ENCODE peak calls at places on chromosomes 11 and 22, in nine cellular contexts. C is spleen, U is transverse colon, W is neuronal stem cell, F is pancreas, O is cardiac muscle cell, Y is ovary, P is upper lobe of right lung, V is colonic mucosa. J is an unnamed sample. For H3K4me1 and H3K27me3, the result is how much of the 10 kb centered on the place peaks cover.

GRCh38 chr11:95577716-95578460 is 211.7 kb downstream of the FAM76B start:
- DNase-seq in O (peak), V (no peak), W (no peak), F (no peak), U (no peak), P (no peak), Y (no peak), C (no peak), J (no peak)

GRCh38 chr11:41010361-41011050 is 448.9 kb downstream of the LRRC4C start:
- DNase-seq in U (no peak), O (no peak), Y (no peak), C (no peak), W (no peak), V (no peak), F (no peak), P (no peak), J (no peak)

GRCh38 chr11:45702511-45702910 is 37.1 kb upstream of the CHST1 start:
- DNase-seq in U (no peak), C (no peak), Y (no peak), O (no peak), V (no peak), W (no peak), F (no peak), P (no peak), J (no peak)

GRCh38 chr22:38243007-38243775 is 29.6 kb downstream of the TMEM184B start:
- DNase-seq in F (peak), W (no peak), O (peak), C (no peak), P (no peak), U (peak), Y (peak), V (peak), J (peak)

GRCh38 chr11:119545978-119546915 is 123.3 kb upstream of the THY1 start:
- DNase-seq in P (no peak), V (no peak), Y (no peak), W (no peak), O (no peak), U (no peak), C (no peak), F (no peak), J (no peak)

GRCh38 chr11:120869516-120870011 is 154.3 kb upstream of the TBCEL start:
- DNase-seq in Y (no peak), C (no peak), P (no peak), V (no peak), O (no peak), U (no peak), W (no peak), F (no peak), J (no peak)

GRCh38 chr11:65132988-65133700 is 1.2 kb downstream of the SYVN1 start:
- DNase-seq in U (peak), Y (no peak), F (peak), C (peak), W (no peak), P (peak), O (peak), V (peak), J (peak)

GRCh38 chr22:34993548-34993947 is 72.4 kb upstream of the ISX start:
- DNase-seq in Y (no peak), V (no peak), C (no peak), F (no peak), U (no peak), P (no peak), O (no peak), W (no peak), J (no peak)

GRCh38 chr22:37002633-37003032 is 16.6 kb downstream of the TST start:
- DNase-seq in F (no peak), Y (no peak), W (no peak), U (no peak), V (no peak), C (no peak), O (peak), P (no peak), J (no peak)

GRCh38 chr11:66744485-66745355 is 15.7 kb upstream of the SPTBN2 start:
- DNase-seq in Y (peak), U (peak), P (peak), V (peak), C (peak), O (peak), W (peak), F (peak), J (peak)

GRCh38 chr22:49461674-49462073 is 366.0 kb downstream of the BRD1 start:
- DNase-seq in V (no peak), Y (no peak), P (no peak), U (no peak), W (no peak), F (no peak), C (no peak), O (no peak), J (no peak)

GRCh38 chr11:122717264-122717867 is 61.8 kb downstream of the UBASH3B start:
- DNase-seq in P (no peak), W (no peak), Y (no peak), O (no peak), F (no peak), V (peak), U (peak), C (peak), J (no peak)

GRCh38 chr22:27853404-27853803 is 51.8 kb upstream of the MN1 start:
- DNase-seq in P (no peak), F (no peak), U (no peak), O (peak), C (no peak), Y (no peak), V (no peak), W (no peak), J (no peak)

GRCh38 chr11:44575288-44575672 is 9.8 kb downstream of the CD82 start:
- DNase-seq in F (no peak), V (no peak), Y (no peak), W (no peak), P (no peak), U (no peak), O (no peak), C (peak), J (no peak)
- H3K4me1 ChIP-seq in F (under half), V (under half), Y (under half), W (under half), P (half or more), U (under half), O (under half), C (under half), J (under half)

GRCh38 chr11:20080032-20080685 is 80.1 kb downstream of the DBX1 start:
- DNase-seq in F (no peak), P (no peak), C (no peak), W (no peak), U (no peak), V (no peak), Y (no peak), O (no peak), J (no peak)
- H3K27ac ChIP-seq in F (no peak), P (no peak), C (no peak), W (no peak), U (no peak), V (no peak), Y (no peak), O (peak), J (no peak)

DNA sequence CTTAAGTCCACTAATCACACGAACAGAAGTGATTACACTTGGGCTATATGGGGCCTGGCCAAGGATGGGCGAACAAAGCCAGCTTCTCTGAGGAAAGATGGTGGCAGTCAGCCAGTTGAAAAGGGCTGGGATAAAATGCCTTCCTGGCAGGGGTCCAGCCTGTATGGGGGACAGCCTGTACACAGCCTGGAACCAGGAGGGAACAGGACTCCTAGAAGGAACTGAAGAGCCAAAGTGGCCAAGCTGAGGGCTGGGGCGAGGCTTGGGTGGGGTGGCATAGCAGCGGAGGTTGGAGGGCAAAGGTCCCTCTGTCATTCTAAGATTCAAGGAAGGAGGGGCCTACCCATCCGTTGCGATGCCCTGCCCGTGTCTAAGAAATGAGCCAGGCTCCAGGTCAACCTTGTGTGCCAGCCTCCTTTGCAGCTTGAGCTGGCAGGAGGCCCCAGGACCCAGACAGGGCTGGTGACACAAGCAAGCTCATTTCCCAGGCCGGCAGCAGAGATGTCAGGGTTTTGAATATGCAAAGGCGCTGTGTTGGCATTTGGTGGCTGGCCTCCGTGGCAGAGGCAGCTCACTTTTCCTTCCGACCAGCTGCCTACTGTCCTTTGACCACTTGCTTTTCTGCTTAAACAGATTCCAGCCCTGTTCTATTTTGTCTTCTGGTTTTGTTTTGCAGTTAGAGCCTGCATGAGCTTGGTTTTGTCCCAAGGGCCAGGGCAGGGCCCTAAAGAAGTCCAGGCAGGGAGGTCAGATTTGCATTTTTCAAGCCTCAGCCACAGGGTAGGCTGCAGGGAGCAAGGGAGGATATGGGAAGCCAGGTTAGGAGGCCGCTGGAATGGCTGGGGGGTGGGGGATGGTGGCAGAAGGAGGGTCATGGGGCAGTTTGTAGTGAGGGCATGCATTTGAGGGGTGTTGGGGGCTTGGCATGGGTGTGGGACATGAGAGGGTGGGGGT is 22.8 kb downstream of the FADD start:
- DNase-seq in V (peak), C (no peak), W (no peak), F (no peak), P (no peak), Y (no peak), U (peak), O (peak), J (no peak)
- H3K27me3 ChIP-seq in V (under half), C (under half), W (under half), F (under half), P (under half), Y (under half), U (under half), O (under half), J (under half)

GRCh38 chr22:41822289-41823057 is 10.4 kb upstream of the SREBF2 start:
- DNase-seq in O (peak), W (no peak), U (no peak), C (no peak), V (no peak), Y (no peak), P (no peak), F (no peak), J (peak)

GRCh38 chr22:41818596-41818995 is 14.3 kb upstream of the SREBF2 start:
- DNase-seq in U (no peak), F (no peak), V (no peak), O (no peak), C (no peak), Y (peak), W (no peak), P (no peak), J (no peak)

GRCh38 chr22:41818011-41818410 is 14.9 kb upstream of the SREBF2 start:
- DNase-seq in V (no peak), U (no peak), P (no peak), O (no peak), F (no peak), W (no peak), Y (no peak), C (no peak), J (no peak)

GRCh38 chr22:41820447-41820846 is 12.5 kb upstream of the SREBF2 start:
- DNase-seq in V (no peak), U (no peak), W (no peak), C (no peak), O (no peak), Y (no peak), F (no peak), P (no peak), J (no peak)

DNA sequence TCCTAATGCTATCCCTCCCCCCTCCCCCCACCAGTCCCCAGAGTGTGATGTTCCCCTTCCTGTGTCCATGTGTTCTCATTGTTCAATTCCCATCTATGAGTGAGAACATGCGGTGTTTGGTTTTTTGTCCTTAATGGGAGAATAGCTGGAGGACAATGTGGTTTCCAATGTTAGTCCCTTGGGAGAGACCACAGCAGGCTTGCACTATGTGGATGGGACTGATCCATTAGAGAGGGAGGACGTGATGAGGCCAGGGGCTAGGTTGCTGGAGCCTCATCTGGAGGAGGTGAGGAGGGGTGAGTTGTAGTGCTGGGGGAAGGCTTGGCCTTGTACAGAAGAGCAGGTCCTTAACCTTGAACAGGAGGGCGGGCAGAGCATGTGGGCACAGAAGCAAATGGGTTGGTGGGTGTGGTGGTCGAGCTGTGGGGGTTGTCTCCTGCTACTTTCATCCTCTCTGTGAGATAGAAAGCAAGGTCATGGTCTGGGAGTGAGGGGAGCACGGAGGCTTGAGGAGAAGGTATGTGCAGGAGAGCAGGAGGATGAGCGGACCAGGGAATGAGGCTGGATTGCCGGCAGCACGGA is 11.4 kb upstream of the SREBF2 start:
- DNase-seq in O (no peak), C (no peak), W (no peak), U (no peak), V (no peak), F (no peak), P (no peak), Y (no peak), J (no peak)
- H3K4me1 ChIP-seq in O (under half), C (under half), W (under half), U (under half), V (under half), F (under half), P (under half), Y (under half), J (under half)